ENCODE peak calls at places on chromosomes 4 and X, in six cellular contexts. C is T-helper 2 cell treated with Interferon-gamma antibody and Interleukin-4, amounts not matched to agents 5 μg/mL and 100 μg/mL, for 36 hours; N is body of pancreas; M is RPMI7951; D is endothelial cell; T is astrocyte of the spinal cord. A is an unnamed sample.

GRCh38 chr4:90121961-90122748 is 5.0 kb upstream of the CCSER1 start:
- DNase-seq in M (peak; percentile 19), D (no peak), T (peak; percentile 42), C (no peak), N (no peak), A (no peak)

GRCh38 chr4:3311095-3311372 is 18.2 kb downstream of the RGS12 start:
- DNase-seq in D (no peak), T (no peak), C (no peak), N (no peak), M (no peak), A (no peak)

GRCh38 chr4:120158860-120159259 is 92.2 kb upstream of the MAD2L1 start:
- DNase-seq in T (no peak), M (no peak), C (no peak), D (no peak), N (no peak), A (peak; percentile 10)

GRCh38 chrX:97039363-97040029 is 155.8 kb downstream of the RPA4 start:
- DNase-seq in D (no peak), N (peak; percentile 26), M (peak; percentile 33), T (peak; percentile 60), C (peak; percentile 6), A (no peak)

GRCh38 chr4:88059781-88060180 is 52.3 kb downstream of the PKD2 start:
- DNase-seq in T (no peak), C (no peak), D (peak; percentile 7), N (no peak), M (no peak), A (no peak)

GRCh38 chr4:25271866-25272265 is 38.0 kb downstream of the PI4K2B start:
- DNase-seq in C (no peak), N (no peak), M (no peak), D (no peak), T (no peak), A (no peak)

GRCh38 chrX:67648361-67648760 is 104.5 kb downstream of the AR start:
- DNase-seq in M (no peak), T (no peak), D (no peak), N (no peak), C (no peak), A (no peak)

GRCh38 chr4:8547108-8547911 is 32.9 kb upstream of the GPR78 start:
- DNase-seq in T (no peak), D (peak; percentile 39), C (no peak), M (peak; percentile 79), N (peak; percentile 43), A (peak; percentile 84)

GRCh38 chrX:30943984-30944383 is 54.9 kb upstream of the TAB3 start:
- DNase-seq in D (no peak), C (no peak), N (no peak), M (no peak), T (no peak), A (no peak)

GRCh38 chr4:48960988-48961635 is 25.0 kb upstream of the CWH43 start:
- DNase-seq in N (no peak), T (no peak), M (no peak), D (no peak), C (no peak), A (no peak)

GRCh38 chr4:124803641-124804040 is 91.1 kb upstream of the ANKRD50 start:
- DNase-seq in C (no peak), D (no peak), N (no peak), M (no peak), T (peak; percentile 18), A (no peak)

GRCh38 chr4:17336524-17336941 is 175.4 kb downstream of the QDPR start:
- DNase-seq in T (peak; percentile 6), N (no peak), M (peak; percentile 75), C (peak; percentile 82), D (peak; percentile 20), A (no peak)

GRCh38 chr4:5378002-5378401 is 326.7 kb downstream of the STK32B start:
- DNase-seq in C (no peak), M (peak; percentile 32), N (no peak), T (no peak), D (no peak), A (no peak)

GRCh38 chr4:2059034-2059725 is at the start of gene NAT8L:
- DNase-seq in M (no peak), T (no peak), C (peak; percentile 41), N (no peak), D (no peak), A (no peak)

GRCh38 chr4:110454456-110454855 is 21.5 kb upstream of the ENPEP start:
- DNase-seq in C (no peak), N (no peak), T (no peak), M (no peak), D (no peak), A (no peak)

GRCh38 chr4:88811904-88812303 is 114.3 kb upstream of the NAP1L5 start:
- DNase-seq in D (no peak), T (no peak), C (no peak), M (no peak), N (no peak), A (no peak)

GRCh38 chr4:1325176-1325480 is 21.9 kb upstream of the UVSSA start:
- DNase-seq in T (no peak), N (no peak), D (no peak), C (no peak), M (no peak), A (no peak)

GRCh38 chr4:84366111-84366510 is 133.0 kb downstream of the NKX6-1 start:
- DNase-seq in M (no peak), T (no peak), N (no peak), D (no peak), C (no peak), A (no peak)

GRCh38 chr4:183300070-183300469 is 20.0 kb downstream of the CLDN22 start:
- DNase-seq in C (no peak), M (no peak), T (peak; percentile 16), N (no peak), D (no peak), A (no peak)

GRCh38 chr4:6885953-6886557 is 23.6 kb upstream of the TBC1D14 start:
- DNase-seq in D (no peak), M (peak; percentile 78), C (no peak), N (peak; percentile 57), T (peak; percentile 61), A (peak; percentile 43)

GRCh38 chr4:152246659-152247058 is 289.2 kb downstream of the FBXW7 start:
- DNase-seq in D (no peak), M (no peak), N (no peak), T (no peak), C (no peak), A (no peak)

GRCh38 chr4:28211714-28212470 is 1351.3 kb downstream of the STIM2 start:
- DNase-seq in C (no peak), D (no peak), T (no peak), M (no peak), N (no peak), A (no peak)

GRCh38 chr4:69860007-69860406 is at the start of gene SULT1E1:
- DNase-seq in D (no peak), M (no peak), N (no peak), T (peak; percentile 53), C (no peak), A (no peak)

GRCh38 chr4:146916479-146917076 is 29.1 kb downstream of the TTC29 start:
- DNase-seq in M (peak; percentile 28), D (peak; percentile 22), T (peak; percentile 56), N (no peak), C (no peak), A (no peak)

GRCh38 chrX:131675596-131676194 is 131.8 kb downstream of the OR13H1 start:
- DNase-seq in M (peak; percentile 17), N (no peak), T (peak; percentile 13), C (no peak), D (no peak), A (peak; percentile 44)

GRCh38 chrX:150199181-150199580 is 163.9 kb upstream of the MAMLD1 start:
- DNase-seq in N (no peak), M (peak; percentile 72), T (no peak), D (no peak), C (no peak), A (no peak)

GRCh38 chr4:52894408-52894807 is 32.3 kb downstream of the RASL11B start:
- DNase-seq in C (no peak), M (no peak), T (peak; percentile 48), N (no peak), D (no peak), A (no peak)

GRCh38 chr4:77159798-77160197 is 2.8 kb downstream of the CCNG2 start:
- DNase-seq in D (no peak), N (no peak), M (no peak), C (no peak), T (no peak), A (no peak)

GRCh38 chr4:8545439-8545765 is 34.8 kb upstream of the GPR78 start:
- DNase-seq in T (no peak), M (no peak), C (no peak), D (no peak), N (no peak), A (no peak)

GRCh38 chr4:6764976-6765620 is 17.4 kb upstream of the KIAA0232 start:
- DNase-seq in N (no peak), T (no peak), C (no peak), M (no peak), D (no peak), A (no peak)

GRCh38 chr4:7862561-7863200 is 77.0 kb downstream of the AFAP1 start:
- DNase-seq in M (no peak), T (no peak), C (no peak), N (no peak), D (no peak), A (peak; percentile 35)

GRCh38 chr4:182314537-182314936 is 71.3 kb downstream of the TENM3 start:
- DNase-seq in N (no peak), C (no peak), M (no peak), T (no peak), D (no peak), A (no peak)

GRCh38 chr4:7987148-7987989 is 47.7 kb upstream of the AFAP1 start:
- DNase-seq in N (peak; percentile 75), T (peak; percentile 70), D (peak; percentile 82), M (peak; percentile 63), C (peak; percentile 67), A (peak; percentile 89)

GRCh38 chr4:156594619-156595018 is 377.0 kb downstream of the PDGFC start:
- DNase-seq in C (no peak), M (no peak), T (no peak), N (no peak), D (no peak), A (no peak)

GRCh38 chrX:41604154-41604553 is 84.6 kb upstream of the GPR34 start:
- DNase-seq in N (no peak), M (no peak), C (no peak), T (no peak), D (no peak), A (no peak)

GRCh38 chr4:84327526-84327925 is 171.6 kb downstream of the NKX6-1 start:
- DNase-seq in D (no peak), T (no peak), N (no peak), C (no peak), M (no peak), A (no peak)

GRCh38 chr4:78079701-78080430 is 22.7 kb downstream of the FRAS1 start:
- DNase-seq in C (no peak), T (no peak), N (no peak), D (no peak), M (no peak), A (peak; percentile 20)